ENCODE peak calls at places on chromosomes 3 and 15, in six cellular contexts. One of them, this sample, is unnamed.

GRCh38 chr3:170499562-170500156 is 81.0 kb downstream of the CLDN11 start:
- DNase-seq in stimulated activated naive CD4-positive, alpha-beta T cell treated with Interleukin-2 at 50 U/mL for 16 hours: no peak
- DNase-seq in NCI-H1092: no peak
- DNase-seq in uterus: no peak
- DNase-seq in NCI-H2029: no peak
- DNase-seq in foreskin fibroblast: peak
- DNase-seq in this sample: no peak

GRCh38 chr3:164094546-164094945 is 983.8 kb downstream of the SI start:
- DNase-seq in NCI-H2029: no peak
- DNase-seq in stimulated activated naive CD4-positive, alpha-beta T cell treated with Interleukin-2 at 50 U/mL for 16 hours: no peak
- DNase-seq in uterus: no peak
- DNase-seq in foreskin fibroblast: no peak
- DNase-seq in NCI-H1092: no peak
- DNase-seq in this sample: no peak

GRCh38 chr15:57677206-57677605 is 29.3 kb upstream of the POLR2M start:
- DNase-seq in uterus: no peak
- DNase-seq in foreskin fibroblast: no peak
- DNase-seq in NCI-H2029: no peak
- DNase-seq in NCI-H1092: no peak
- DNase-seq in stimulated activated naive CD4-positive, alpha-beta T cell treated with Interleukin-2 at 50 U/mL for 16 hours: no peak
- DNase-seq in this sample: no peak

GRCh38 chr15:40040770-40041169 is 1.8 kb upstream of the SRP14 start:
- DNase-seq in NCI-H1092: no peak
- DNase-seq in stimulated activated naive CD4-positive, alpha-beta T cell treated with Interleukin-2 at 50 U/mL for 16 hours: no peak
- DNase-seq in NCI-H2029: no peak
- DNase-seq in uterus: no peak
- DNase-seq in foreskin fibroblast: no peak
- DNase-seq in this sample: no peak

GRCh38 chr3:185071401-185071800 is 81.5 kb downstream of the C3orf70 start:
- DNase-seq in foreskin fibroblast: no peak
- DNase-seq in uterus: no peak
- DNase-seq in NCI-H1092: no peak
- DNase-seq in NCI-H2029: no peak
- DNase-seq in stimulated activated naive CD4-positive, alpha-beta T cell treated with Interleukin-2 at 50 U/mL for 16 hours: no peak
- DNase-seq in this sample: no peak

GRCh38 chr15:56736308-56736707 is 3.0 kb upstream of the ZNF280D start:
- DNase-seq in NCI-H1092: no peak
- DNase-seq in foreskin fibroblast: peak
- DNase-seq in NCI-H2029: no peak
- DNase-seq in uterus: no peak
- DNase-seq in stimulated activated naive CD4-positive, alpha-beta T cell treated with Interleukin-2 at 50 U/mL for 16 hours: no peak
- DNase-seq in this sample: no peak

GRCh38 chr3:143142354-143142753 is 22.8 kb downstream of the CHST2 start:
- DNase-seq in stimulated activated naive CD4-positive, alpha-beta T cell treated with Interleukin-2 at 50 U/mL for 16 hours: no peak
- DNase-seq in foreskin fibroblast: no peak
- DNase-seq in NCI-H2029: no peak
- DNase-seq in NCI-H1092: no peak
- DNase-seq in uterus: no peak
- DNase-seq in this sample: no peak

GRCh38 chr15:77354064-77354463 is 65.8 kb downstream of the PEAK1 start:
- DNase-seq in foreskin fibroblast: no peak
- DNase-seq in stimulated activated naive CD4-positive, alpha-beta T cell treated with Interleukin-2 at 50 U/mL for 16 hours: no peak
- DNase-seq in NCI-H2029: no peak
- DNase-seq in NCI-H1092: no peak
- DNase-seq in uterus: no peak
- DNase-seq in this sample: no peak

GRCh38 chr3:32432711-32433530 is 41.3 kb downstream of the CMTM7 start:
- DNase-seq in NCI-H2029: no peak
- DNase-seq in foreskin fibroblast: peak
- DNase-seq in stimulated activated naive CD4-positive, alpha-beta T cell treated with Interleukin-2 at 50 U/mL for 16 hours: no peak
- DNase-seq in NCI-H1092: no peak
- DNase-seq in uterus: no peak
- DNase-seq in this sample: no peak

GRCh38 chr3:177522051-177522450 is 324.8 kb upstream of the TBL1XR1 start:
- DNase-seq in NCI-H1092: no peak
- DNase-seq in uterus: no peak
- DNase-seq in foreskin fibroblast: no peak
- DNase-seq in NCI-H2029: no peak
- DNase-seq in stimulated activated naive CD4-positive, alpha-beta T cell treated with Interleukin-2 at 50 U/mL for 16 hours: no peak
- DNase-seq in this sample: no peak

GRCh38 chr3:188446014-188446413 is 292.1 kb downstream of the LPP start:
- DNase-seq in stimulated activated naive CD4-positive, alpha-beta T cell treated with Interleukin-2 at 50 U/mL for 16 hours: no peak
- DNase-seq in uterus: no peak
- DNase-seq in NCI-H1092: no peak
- DNase-seq in foreskin fibroblast: no peak
- DNase-seq in NCI-H2029: no peak
- DNase-seq in this sample: no peak

GRCh38 chr15:91974321-91974720 is 120.8 kb downstream of the SLCO3A1 start:
- DNase-seq in NCI-H1092: no peak
- DNase-seq in NCI-H2029: no peak
- DNase-seq in stimulated activated naive CD4-positive, alpha-beta T cell treated with Interleukin-2 at 50 U/mL for 16 hours: no peak
- DNase-seq in foreskin fibroblast: no peak
- DNase-seq in uterus: no peak
- DNase-seq in this sample: no peak

GRCh38 chr3:134373942-134374790 is at the start of gene AMOTL2:
- DNase-seq in stimulated activated naive CD4-positive, alpha-beta T cell treated with Interleukin-2 at 50 U/mL for 16 hours: no peak
- DNase-seq in NCI-H1092: no peak
- DNase-seq in foreskin fibroblast: peak
- DNase-seq in NCI-H2029: peak
- DNase-seq in uterus: peak
- DNase-seq in this sample: no peak

GRCh38 chr3:52233968-52234367 is 5.0 kb downstream of the TWF2 start:
- DNase-seq in stimulated activated naive CD4-positive, alpha-beta T cell treated with Interleukin-2 at 50 U/mL for 16 hours: no peak
- DNase-seq in NCI-H2029: no peak
- DNase-seq in foreskin fibroblast: no peak
- DNase-seq in uterus: no peak
- DNase-seq in NCI-H1092: no peak
- DNase-seq in this sample: no peak

GRCh38 chr3:9704343-9705322 is 1.0 kb downstream of the CPNE9 start:
- DNase-seq in foreskin fibroblast: peak
- DNase-seq in uterus: peak
- DNase-seq in stimulated activated naive CD4-positive, alpha-beta T cell treated with Interleukin-2 at 50 U/mL for 16 hours: no peak
- DNase-seq in NCI-H1092: no peak
- DNase-seq in NCI-H2029: peak
- DNase-seq in this sample: no peak

GRCh38 chr15:42404461-42405235 is 45.3 kb downstream of the CAPN3 start:
- DNase-seq in stimulated activated naive CD4-positive, alpha-beta T cell treated with Interleukin-2 at 50 U/mL for 16 hours: no peak
- DNase-seq in NCI-H2029: no peak
- DNase-seq in uterus: no peak
- DNase-seq in NCI-H1092: no peak
- DNase-seq in foreskin fibroblast: no peak
- DNase-seq in this sample: no peak

GRCh38 chr3:33911525-33912322 is 113.3 kb downstream of the PDCD6IP start:
- DNase-seq in NCI-H2029: no peak
- DNase-seq in uterus: no peak
- DNase-seq in foreskin fibroblast: peak
- DNase-seq in NCI-H1092: no peak
- DNase-seq in stimulated activated naive CD4-positive, alpha-beta T cell treated with Interleukin-2 at 50 U/mL for 16 hours: no peak
- DNase-seq in this sample: peak

GRCh38 chr15:92597548-92597947 is 58.0 kb downstream of the FAM174B start:
- DNase-seq in NCI-H2029: no peak
- DNase-seq in NCI-H1092: no peak
- DNase-seq in foreskin fibroblast: no peak
- DNase-seq in stimulated activated naive CD4-positive, alpha-beta T cell treated with Interleukin-2 at 50 U/mL for 16 hours: no peak
- DNase-seq in uterus: no peak
- DNase-seq in this sample: no peak

GRCh38 chr3:45664558-45664957 is 24.6 kb upstream of the SACM1L start:
- DNase-seq in uterus: no peak
- DNase-seq in NCI-H2029: no peak
- DNase-seq in NCI-H1092: no peak
- DNase-seq in foreskin fibroblast: no peak
- DNase-seq in stimulated activated naive CD4-positive, alpha-beta T cell treated with Interleukin-2 at 50 U/mL for 16 hours: peak
- DNase-seq in this sample: peak

GRCh38 chr3:64667138-64667537 is 20.7 kb downstream of the ADAMTS9 start:
- DNase-seq in NCI-H2029: no peak
- DNase-seq in uterus: no peak
- DNase-seq in stimulated activated naive CD4-positive, alpha-beta T cell treated with Interleukin-2 at 50 U/mL for 16 hours: no peak
- DNase-seq in NCI-H1092: no peak
- DNase-seq in foreskin fibroblast: no peak
- DNase-seq in this sample: no peak

GRCh38 chr3:196585044-196585757 is 16.7 kb downstream of the FBXO45 start:
- DNase-seq in NCI-H1092: no peak
- DNase-seq in stimulated activated naive CD4-positive, alpha-beta T cell treated with Interleukin-2 at 50 U/mL for 16 hours: no peak
- DNase-seq in NCI-H2029: no peak
- DNase-seq in foreskin fibroblast: no peak
- DNase-seq in uterus: no peak
- DNase-seq in this sample: no peak

GRCh38 chr3:194570898-194571297 is 62.3 kb downstream of the TMEM44 start:
- DNase-seq in uterus: no peak
- DNase-seq in stimulated activated naive CD4-positive, alpha-beta T cell treated with Interleukin-2 at 50 U/mL for 16 hours: no peak
- DNase-seq in foreskin fibroblast: no peak
- DNase-seq in NCI-H1092: no peak
- DNase-seq in NCI-H2029: no peak
- DNase-seq in this sample: no peak

GRCh38 chr15:26690778-26691177 is 82.1 kb downstream of the GABRB3 start:
- DNase-seq in NCI-H1092: no peak
- DNase-seq in foreskin fibroblast: no peak
- DNase-seq in stimulated activated naive CD4-positive, alpha-beta T cell treated with Interleukin-2 at 50 U/mL for 16 hours: no peak
- DNase-seq in uterus: no peak
- DNase-seq in NCI-H2029: no peak
- DNase-seq in this sample: no peak

GRCh38 chr3:188284455-188285212 is 130.7 kb downstream of the LPP start:
- DNase-seq in NCI-H1092: no peak
- DNase-seq in foreskin fibroblast: no peak
- DNase-seq in uterus: no peak
- DNase-seq in NCI-H2029: no peak
- DNase-seq in stimulated activated naive CD4-positive, alpha-beta T cell treated with Interleukin-2 at 50 U/mL for 16 hours: peak
- DNase-seq in this sample: no peak

GRCh38 chr3:64203216-64203615 is 22.1 kb downstream of the PRICKLE2 start:
- DNase-seq in stimulated activated naive CD4-positive, alpha-beta T cell treated with Interleukin-2 at 50 U/mL for 16 hours: no peak
- DNase-seq in foreskin fibroblast: no peak
- DNase-seq in NCI-H1092: no peak
- DNase-seq in NCI-H2029: no peak
- DNase-seq in uterus: no peak
- DNase-seq in this sample: no peak

GRCh38 chr3:98733778-98734281 is 29.3 kb upstream of the ST3GAL6 start:
- DNase-seq in stimulated activated naive CD4-positive, alpha-beta T cell treated with Interleukin-2 at 50 U/mL for 16 hours: no peak
- DNase-seq in NCI-H1092: no peak
- DNase-seq in NCI-H2029: no peak
- DNase-seq in uterus: no peak
- DNase-seq in foreskin fibroblast: no peak
- DNase-seq in this sample: no peak

GRCh38 chr3:38117748-38118420 is 19.0 kb downstream of the ACAA1 start:
- DNase-seq in NCI-H2029: peak
- DNase-seq in foreskin fibroblast: peak
- DNase-seq in NCI-H1092: peak
- DNase-seq in stimulated activated naive CD4-positive, alpha-beta T cell treated with Interleukin-2 at 50 U/mL for 16 hours: peak
- DNase-seq in uterus: peak
- DNase-seq in this sample: peak